ENCODE peak calls at places on chromosomes 2 and 18, in six cellular contexts. F is upper lobe of right lung; M is Peyer's patch; G is CD4-positive, CD25-positive, alpha-beta regulatory T cell; H is right cardiac atrium; S is left lung. B is an unnamed sample. For H3K27me3, the result is how much of the 10 kb centered on the place peaks cover.

GRCh38 chr2:157152362-157152761 is 105.1 kb upstream of the GALNT5 start:
- DNase-seq in F (no peak), M (no peak), G (no peak), H (no peak), S (no peak), B (no peak)

GRCh38 chr2:185291035-185291647 is 447.5 kb upstream of the FSIP2 start:
- DNase-seq in F (peak), M (no peak), G (peak), H (peak), S (peak), B (peak)

GRCh38 chr18:26159353-26159752 is 25.7 kb downstream of the PSMA8 start:
- DNase-seq in F (no peak), M (no peak), G (peak), H (no peak), S (no peak), B (no peak)

GRCh38 chr18:54805571-54806334 is 22.5 kb upstream of the RAB27B start:
- DNase-seq in F (no peak), M (no peak), G (no peak), H (no peak), S (no peak), B (no peak)

GRCh38 chr2:218871345-218872302 is 9.0 kb upstream of the WNT10A start:
- DNase-seq in F (no peak), M (no peak), G (peak), H (no peak), S (no peak), B (no peak)

GRCh38 chr18:37294951-37295350 is 270.6 kb downstream of the CELF4 start:
- DNase-seq in F (no peak), M (no peak), G (no peak), H (no peak), S (no peak), B (peak)

GRCh38 chr2:68824831-68825230 is 46.4 kb downstream of the BMP10 start:
- DNase-seq in F (no peak), M (no peak), G (no peak), H (no peak), S (no peak), B (no peak)

GRCh38 chr18:24602156-24602555 is 141.7 kb downstream of the HRH4 start:
- DNase-seq in F (no peak), M (no peak), G (no peak), H (no peak), S (no peak), B (no peak)

GRCh38 chr2:128799736-128800135 is 481.1 kb upstream of the HS6ST1 start:
- DNase-seq in F (no peak), M (no peak), G (no peak), H (no peak), S (no peak), B (no peak)

GRCh38 chr18:20971886-20972267 is 139.7 kb downstream of the ROCK1 start:
- DNase-seq in F (no peak), M (no peak), G (peak), H (no peak), S (no peak), B (peak)

GRCh38 chr2:85131116-85131515 is 2.1 kb upstream of the TCF7L1 start:
- DNase-seq in F (no peak), M (no peak), G (peak), H (no peak), S (no peak), B (peak)

GRCh38 chr2:236754234-236754924 is 184.8 kb downstream of the ACKR3 start:
- DNase-seq in F (no peak), M (no peak), G (no peak), H (no peak), S (no peak), B (no peak)

GRCh38 chr18:9413586-9413985 is 61.7 kb upstream of the RALBP1 start:
- DNase-seq in F (no peak), M (no peak), G (no peak), H (no peak), S (no peak), B (no peak)

GRCh38 chr18:56278643-56279042 is 359.7 kb downstream of the TXNL1 start:
- DNase-seq in F (no peak), M (no peak), G (no peak), H (no peak), S (no peak), B (no peak)

GRCh38 chr18:26386421-26386820 is 160.2 kb downstream of the TAF4B start:
- DNase-seq in F (no peak), M (no peak), G (no peak), H (no peak), S (no peak), B (no peak)

GRCh38 chr2:195561205-195562032 is 95.6 kb upstream of the SLC39A10 start:
- DNase-seq in F (no peak), M (no peak), G (no peak), H (no peak), S (no peak), B (no peak)

GRCh38 chr2:56522605-56523089 is 338.9 kb downstream of the CCDC85A start:
- DNase-seq in F (no peak), M (no peak), G (no peak), H (peak), S (peak), B (no peak)

GRCh38 chr2:37156071-37156856 is 516 bp downstream of the EIF2AK2 start:
- DNase-seq in F (no peak), M (peak), G (peak), H (peak), S (peak), B (peak)

GRCh38 chr2:193806088-193806774 is 1611.5 kb upstream of the TMEFF2 start:
- DNase-seq in F (no peak), M (no peak), G (no peak), H (no peak), S (no peak), B (no peak)

GRCh38 chr18:35114305-35114704 is 73.1 kb downstream of the MAPRE2 start:
- DNase-seq in F (no peak), M (no peak), G (no peak), H (no peak), S (no peak), B (no peak)

GRCh38 chr18:43664487-43665008 is 387.3 kb upstream of the SYT4 start:
- DNase-seq in F (no peak), M (no peak), G (no peak), H (no peak), S (no peak), B (no peak)

GRCh38 chr2:207935991-207936370 is 89.3 kb downstream of the PLEKHM3 start:
- DNase-seq in F (no peak), M (no peak), G (no peak), H (no peak), S (no peak), B (no peak)

GRCh38 chr2:235832941-235833340 is 335.2 kb downstream of the GBX2 start:
- DNase-seq in F (no peak), M (no peak), G (no peak), H (no peak), S (no peak), B (no peak)

GRCh38 chr2:151775057-151775740 is 40.9 kb upstream of the NEB start:
- DNase-seq in F (no peak), M (no peak), G (no peak), H (no peak), S (no peak), B (no peak)

GRCh38 chr2:10547663-10548384 is 99.7 kb upstream of the ODC1 start:
- DNase-seq in F (no peak), M (no peak), G (peak), H (no peak), S (no peak), B (no peak)
- H3K27me3 ChIP-seq in F (under half), M (under half), G (under half), H (under half), S (under half), B (under half)

DNA sequence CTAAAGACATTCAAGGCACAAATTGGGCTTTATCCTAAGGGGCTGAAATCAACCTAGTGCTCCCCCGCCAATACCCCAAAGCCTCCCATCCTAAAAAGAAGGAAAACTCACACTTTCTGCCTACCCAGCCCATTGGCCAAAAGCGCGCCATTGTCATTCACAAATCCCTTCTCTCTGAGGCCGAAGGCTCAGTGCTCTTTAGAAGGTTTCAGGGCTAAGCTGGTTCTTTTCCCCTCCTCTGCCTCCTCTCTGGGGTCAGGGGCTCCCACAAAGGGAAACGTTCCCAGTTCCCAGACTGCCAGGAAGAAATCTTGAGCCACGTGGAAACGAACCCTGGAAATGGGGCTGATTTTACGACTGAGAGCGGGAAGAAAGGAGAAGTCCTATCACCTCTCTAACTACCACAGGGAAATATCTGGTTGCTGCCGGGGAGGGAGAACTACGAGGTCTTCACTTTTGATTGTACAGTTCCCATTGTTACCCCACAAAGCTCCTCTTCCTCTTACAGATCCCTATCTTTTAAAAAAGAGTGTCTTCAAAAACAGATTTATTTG is 1.7 kb upstream of the SKOR2 start:
- DNase-seq in F (no peak), M (no peak), G (no peak), H (no peak), S (no peak), B (no peak)
- H3K27me3 ChIP-seq in F (half or more), M (under half), G (half or more), H (under half), S (half or more), B (half or more)

DNA sequence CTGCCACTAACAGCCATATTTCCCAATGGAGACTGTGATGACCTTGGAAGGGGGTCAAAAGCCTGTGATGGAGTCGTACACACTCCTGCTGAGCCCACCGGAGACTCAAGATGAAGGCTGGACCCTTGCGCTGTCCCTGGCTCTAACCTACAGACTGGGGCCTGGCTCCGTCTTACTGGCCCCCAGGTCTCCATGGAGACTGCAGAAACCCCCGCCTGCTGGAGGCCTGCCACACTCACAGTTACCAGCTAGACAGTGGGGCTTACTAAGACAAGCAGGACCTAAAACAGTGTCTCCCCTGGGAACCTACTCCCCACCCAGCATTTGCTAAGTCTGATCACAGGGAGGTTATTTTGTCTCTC is 9.6 kb downstream of the C2orf72 start:
- DNase-seq in F (no peak), M (no peak), G (no peak), H (no peak), S (no peak), B (no peak)
- H3K27me3 ChIP-seq in F (under half), M (under half), G (under half), H (under half), S (half or more), B (under half)

GRCh38 chr2:63050186-63050915 is at the start of gene OTX1:
- DNase-seq in F (peak), M (peak), G (peak), H (peak), S (no peak), B (peak)

GRCh38 chr2:63048367-63049171 is 2.1 kb upstream of the OTX1 start:
- DNase-seq in F (no peak), M (peak), G (no peak), H (no peak), S (no peak), B (no peak)

GRCh38 chr2:63047193-63047533 is 3.5 kb upstream of the OTX1 start:
- DNase-seq in F (no peak), M (no peak), G (no peak), H (no peak), S (no peak), B (no peak)

GRCh38 chr2:63049291-63050185 is 1.1 kb upstream of the OTX1 start:
- DNase-seq in F (no peak), M (no peak), G (peak), H (no peak), S (no peak), B (peak)

GRCh38 chr2:63047534-63048281 is 2.9 kb upstream of the OTX1 start:
- DNase-seq in F (peak), M (peak), G (peak), H (peak), S (no peak), B (no peak)
- H3K27me3 ChIP-seq in F (half or more), M (under half), G (under half), H (under half), S (half or more), B (under half)